ENCODE peak calls at places on chromosomes 12 and 14, in four cellular contexts. S, E, N and U are unnamed samples.
A peak's percentile ranks its signal among the peaks of the same experiment; 100 is the strongest.

GRCh38 chr12:76558684-76559276 is 791 bp downstream of the OSBPL8 start:
- DNase-seq in S (no peak), E (no peak), N (peak; percentile 75), U (peak; percentile 92)

GRCh38 chr12:109804820-109805761 is 28.1 kb downstream of the TRPV4 start:
- DNase-seq in S (peak; percentile 47), E (peak; percentile 15), N (peak; percentile 60), U (peak; percentile 92)

GRCh38 chr14:90788031-90788430 is 28.2 kb downstream of the TTC7B start:
- DNase-seq in S (no peak), E (no peak), N (no peak), U (peak; percentile 55)

GRCh38 chr12:130385193-130385592 is 47.5 kb downstream of the PIWIL1 start:
- DNase-seq in S (no peak), E (no peak), N (no peak), U (no peak)

GRCh38 chr12:114760151-114760877 is 76.3 kb upstream of the TBX3 start:
- DNase-seq in S (no peak), E (no peak), N (no peak), U (no peak)

GRCh38 chr14:59182641-59183040 is 5.8 kb upstream of the DAAM1 start:
- DNase-seq in S (no peak), E (no peak), N (no peak), U (no peak)

GRCh38 chr12:94867066-94867855 is 136.2 kb downstream of the NDUFA12 start:
- DNase-seq in S (no peak), E (no peak), N (no peak), U (no peak)

GRCh38 chr12:66196806-66197205 is 7.8 kb downstream of the IRAK3 start:
- DNase-seq in S (no peak), E (no peak), N (no peak), U (no peak)

GRCh38 chr12:53868516-53868986 is 70.1 kb upstream of the HOXC13 start:
- DNase-seq in S (no peak), E (no peak), N (no peak), U (no peak)

GRCh38 chr12:10358131-10358530 is 31.7 kb downstream of the KLRK1 start:
- DNase-seq in S (no peak), E (no peak), N (no peak), U (no peak)

GRCh38 chr12:112031472-112031871 is 18.2 kb downstream of the ERP29 start:
- DNase-seq in S (no peak), E (no peak), N (no peak), U (no peak)

GRCh38 chr14:88005978-88006851 is 1.3 kb downstream of the GPR65 start:
- DNase-seq in S (no peak), E (no peak), N (no peak), U (no peak)

GRCh38 chr12:90058721-90059120 is 350.1 kb upstream of the ATP2B1 start:
- DNase-seq in S (no peak), E (no peak), N (no peak), U (peak; percentile 35)

GRCh38 chr14:86938356-86938755 is 1054.6 kb downstream of the GALC start:
- DNase-seq in S (no peak), E (no peak), N (no peak), U (no peak)

GRCh38 chr14:103846008-103846568 is 1.3 kb downstream of the PPP1R13B start:
- DNase-seq in S (no peak), E (no peak), N (no peak), U (no peak)

GRCh38 chr12:109458086-109458485 is 19.0 kb downstream of the KCTD10 start:
- DNase-seq in S (no peak), E (no peak), N (no peak), U (no peak)

GRCh38 chr12:47547077-47547476 is 158.8 kb downstream of the RPAP3 start:
- DNase-seq in S (no peak), E (no peak), N (no peak), U (no peak)

GRCh38 chr12:50572760-50573159 is 68.0 kb downstream of the DIP2B start:
- DNase-seq in S (no peak), E (no peak), N (no peak), U (no peak)

DNA sequence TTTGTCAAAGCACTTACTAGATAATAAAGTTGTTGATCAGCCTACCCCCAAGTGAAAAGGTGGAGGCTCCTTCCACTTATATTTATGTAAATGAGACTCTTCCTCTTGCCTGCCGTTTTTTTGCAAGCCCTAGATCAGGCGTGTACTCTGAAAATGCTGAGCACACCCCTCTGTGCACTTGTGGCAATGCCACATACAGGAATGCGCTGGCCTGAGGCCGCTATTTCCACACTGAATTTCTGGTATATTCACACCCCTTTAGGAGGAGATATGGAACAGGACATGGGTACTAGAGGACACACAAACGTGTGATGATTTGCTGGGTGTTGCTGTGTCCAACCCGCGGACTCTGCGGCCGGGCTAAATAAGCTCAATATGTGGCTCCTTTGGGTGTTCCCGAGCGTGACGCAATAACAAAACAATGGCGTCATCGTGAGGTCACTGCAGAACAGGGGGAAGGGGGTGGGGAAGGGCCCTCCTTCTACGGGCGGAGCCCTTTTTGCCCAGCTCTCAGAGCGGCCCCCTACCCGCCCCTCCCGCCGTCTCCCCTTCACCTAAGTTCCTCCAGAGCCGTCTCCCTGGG is 554 bp upstream of the TSPAN31 start:
- DNase-seq in S (peak; percentile 73), E (peak; percentile 92), N (no peak), U (no peak)
- TF ChIP-seq CTCF in S (no peak), E (no peak), N (no peak), U (no peak)

GRCh38 chr14:91835197-91835919 is 32.0 kb downstream of the TC2N start:
- DNase-seq in S (no peak), E (no peak), N (peak; percentile 2), U (no peak)
- H3K27ac ChIP-seq in S (no peak overlapping the region), E (no peak overlapping the region), N (no peak overlapping the region), U (peak overlapping the region; percentile 84)

GRCh38 chr12:132601171-132601883 is 9.1 kb downstream of the LRCOL1 start:
- DNase-seq in S (no peak), E (no peak), N (no peak), U (no peak)

GRCh38 chr12:132603240-132604107 is 6.9 kb downstream of the LRCOL1 start:
- DNase-seq in S (no peak), E (no peak), N (no peak), U (no peak)

GRCh38 chr12:132605055-132605441 is 5.3 kb downstream of the LRCOL1 start:
- DNase-seq in S (no peak), E (no peak), N (no peak), U (no peak)

GRCh38 chr12:132604108-132605054 is 6.0 kb downstream of the LRCOL1 start:
- DNase-seq in S (no peak), E (no peak), N (no peak), U (no peak)

GRCh38 chr12:132602578-132603239 is 7.7 kb downstream of the LRCOL1 start:
- DNase-seq in S (no peak), E (no peak), N (no peak), U (peak; percentile 64)
- H3K4me3 ChIP-seq in S (no peak overlapping the region), E (no peak overlapping the region), N (no peak overlapping the region), U (peak overlapping the region; percentile 33)

DNA sequence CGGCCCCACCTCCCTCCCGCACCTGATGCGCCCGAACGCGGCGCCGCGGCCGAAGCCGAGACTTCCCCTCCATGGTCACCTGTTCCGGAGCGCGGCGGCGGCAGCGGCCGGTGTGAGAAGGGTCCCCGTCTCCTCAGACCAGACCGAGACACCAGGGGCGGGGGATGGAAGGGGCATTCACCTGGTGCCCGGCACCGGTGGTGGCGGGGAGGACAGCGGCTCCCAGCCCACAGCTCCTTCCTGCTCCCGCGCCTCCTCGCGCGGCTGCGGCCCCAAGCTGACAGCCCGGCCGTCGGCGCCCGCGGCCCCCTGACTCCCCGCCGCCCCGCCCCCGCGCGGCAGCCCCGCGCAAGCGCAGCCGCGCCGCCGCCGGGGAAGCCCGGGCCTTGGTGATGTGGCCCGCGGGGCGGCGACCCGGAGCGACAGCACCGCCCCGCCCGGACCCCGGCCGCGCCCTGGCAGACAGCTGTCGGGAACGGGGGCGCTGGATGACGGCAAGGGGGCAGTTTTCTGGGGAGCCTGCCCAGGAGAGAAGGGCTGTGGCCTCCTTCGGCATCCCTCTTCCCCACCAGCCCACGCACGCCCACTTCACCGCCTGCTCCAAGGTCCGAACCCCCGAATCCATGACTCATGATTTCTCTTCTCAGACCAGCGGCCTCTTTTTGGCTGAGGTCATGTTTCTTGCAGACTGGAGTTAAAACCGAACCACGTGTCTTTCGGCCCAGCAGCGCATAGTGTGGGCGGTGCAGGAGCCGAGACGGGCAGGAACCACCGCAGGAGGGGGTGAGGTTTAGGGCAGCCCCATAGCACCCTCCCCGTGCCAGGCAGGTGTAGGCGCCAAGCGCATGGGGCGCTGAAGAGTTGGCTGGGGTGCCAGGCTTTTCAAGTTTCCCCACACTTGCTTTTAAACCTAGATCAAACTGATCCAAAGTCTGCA is at the start of gene SLC41A2:
- DNase-seq in S (peak; percentile 60), E (peak; percentile 83), N (peak; percentile 88), U (peak; percentile 93)
- TF ChIP-seq CTCF in S (peak; percentile 72), E (peak; percentile 37), N (no peak), U (no peak)